ENCODE peak calls at places on chromosomes 12 and 14, in nine cellular contexts. I, T, C, K, L, R, J, Q and X are unnamed samples.

GRCh38 chr14:95609398-95609990 is 74.6 kb downstream of the GLRX5 start:
- DNase-seq in I (peak; percentile 38), T (no peak), C (peak; percentile 34), K (no peak), L (peak; percentile 76), R (peak; percentile 51), J (no peak), Q (peak; percentile 41), X (peak; percentile 41)

GRCh38 chr12:56863789-56864188 is 70.4 kb downstream of the SDR9C7 start:
- DNase-seq in I (no peak), T (no peak), C (no peak), K (no peak), L (peak; percentile 37), R (no peak), J (no peak), Q (no peak), X (no peak)

GRCh38 chr12:117926391-117926899 is 42.3 kb downstream of the KSR2 start:
- DNase-seq in I (no peak), T (no peak), C (no peak), K (no peak), L (no peak), R (no peak), J (no peak), Q (no peak), X (no peak)

GRCh38 chr14:90381999-90382451 is 14.8 kb upstream of the CALM1 start:
- DNase-seq in I (peak; percentile 77), T (peak; percentile 41), C (no peak), K (peak; percentile 95), L (peak; percentile 80), R (peak; percentile 73), J (peak; percentile 75), Q (no peak), X (no peak)

GRCh38 chr12:102468261-102468940 is 12.0 kb downstream of the IGF1 start:
- DNase-seq in I (peak; percentile 14), T (no peak), C (no peak), K (no peak), L (no peak), R (no peak), J (peak; percentile 40), Q (peak; percentile 54), X (no peak)

GRCh38 chr12:19432309-19433170 is 6.8 kb upstream of the AEBP2 start:
- DNase-seq in I (no peak), T (no peak), C (no peak), K (no peak), L (no peak), R (no peak), J (no peak), Q (no peak), X (no peak)

GRCh38 chr12:14567311-14568195 is at the start of gene PLBD1:
- DNase-seq in I (peak; percentile 19), T (peak; percentile 48), C (peak; percentile 27), K (peak; percentile 90), L (peak; percentile 92), R (peak; percentile 77), J (peak; percentile 86), Q (peak; percentile 16), X (peak; percentile 38)

GRCh38 chr14:68884031-68885030 is 91.5 kb upstream of the ZFP36L1 start:
- DNase-seq in I (no peak), T (peak; percentile 48), C (peak; percentile 86), K (peak; percentile 88), L (no peak), R (no peak), J (peak; percentile 52), Q (peak; percentile 80), X (peak; percentile 84)

GRCh38 chr14:69955855-69956567 is 76.8 kb downstream of the SMOC1 start:
- DNase-seq in I (no peak), T (no peak), C (no peak), K (no peak), L (no peak), R (peak; percentile 49), J (no peak), Q (no peak), X (no peak)

GRCh38 chr14:31239673-31240072 is 32.1 kb upstream of the HECTD1 start:
- DNase-seq in I (no peak), T (no peak), C (no peak), K (no peak), L (no peak), R (no peak), J (no peak), Q (no peak), X (no peak)

GRCh38 chr12:23055004-23055403 is 430.0 kb downstream of the ETNK1 start:
- DNase-seq in I (no peak), T (no peak), C (peak; percentile 2), K (peak; percentile 52), L (peak; percentile 84), R (no peak), J (no peak), Q (peak; percentile 18), X (no peak)

GRCh38 chr12:28172434-28173030 is 17.7 kb upstream of the CCDC91 start:
- DNase-seq in I (no peak), T (no peak), C (peak; percentile 70), K (no peak), L (peak; percentile 57), R (peak; percentile 31), J (no peak), Q (peak; percentile 72), X (peak; percentile 70)

GRCh38 chr12:28993720-28994119 is 155.4 kb upstream of the FAR2 start:
- DNase-seq in I (no peak), T (no peak), C (no peak), K (no peak), L (peak; percentile 8), R (no peak), J (no peak), Q (no peak), X (no peak)

GRCh38 chr14:70888151-70888499 is 19.1 kb upstream of the PCNX1 start:
- DNase-seq in I (no peak), T (no peak), C (no peak), K (no peak), L (peak; percentile 26), R (no peak), J (no peak), Q (no peak), X (no peak)

GRCh38 chr14:83842536-83842935 is 1687.4 kb upstream of the FLRT2 start:
- DNase-seq in I (no peak), T (no peak), C (no peak), K (no peak), L (no peak), R (no peak), J (no peak), Q (no peak), X (no peak)

GRCh38 chr14:102319351-102320032 is at the start of gene ZNF839:
- DNase-seq in I (peak; percentile 90), T (peak; percentile 92), C (peak; percentile 92), K (peak; percentile 92), L (peak; percentile 94), R (peak; percentile 93), J (peak; percentile 97), Q (peak; percentile 91), X (peak; percentile 95)

GRCh38 chr14:22296722-22297121 is 292.3 kb downstream of the DAD1 start:
- DNase-seq in I (no peak), T (no peak), C (no peak), K (no peak), L (peak; percentile 67), R (no peak), J (no peak), Q (peak; percentile 67), X (peak; percentile 11)

GRCh38 chr12:109677323-109677722 is 36.3 kb upstream of the FAM222A start:
- DNase-seq in I (no peak), T (no peak), C (no peak), K (no peak), L (peak; percentile 54), R (no peak), J (peak; percentile 31), Q (no peak), X (no peak)

GRCh38 chr12:43066471-43066870 is 476.9 kb upstream of the PRICKLE1 start:
- DNase-seq in I (no peak), T (no peak), C (no peak), K (no peak), L (no peak), R (no peak), J (no peak), Q (no peak), X (no peak)

GRCh38 chr12:25744334-25744733 is 191.3 kb upstream of the LMNTD1 start:
- DNase-seq in I (no peak), T (no peak), C (no peak), K (no peak), L (no peak), R (no peak), J (no peak), Q (no peak), X (no peak)

GRCh38 chr12:122166422-122167327 is 7.3 kb downstream of the IL31 start:
- DNase-seq in I (no peak), T (no peak), C (no peak), K (no peak), L (no peak), R (no peak), J (no peak), Q (no peak), X (no peak)

GRCh38 chr14:56216631-56217379 is 98.6 kb downstream of the PELI2 start:
- DNase-seq in I (peak; percentile 30), T (peak; percentile 29), C (no peak), K (no peak), L (no peak), R (peak; percentile 66), J (peak; percentile 82), Q (peak; percentile 63), X (peak; percentile 27)

GRCh38 chr12:131547560-131547959 is 163.3 kb upstream of the SFSWAP start:
- DNase-seq in I (no peak), T (no peak), C (no peak), K (no peak), L (no peak), R (no peak), J (no peak), Q (no peak), X (no peak)

GRCh38 chr12:100808777-100809176 is 14.2 kb downstream of the ANO4 start:
- DNase-seq in I (no peak), T (no peak), C (no peak), K (no peak), L (no peak), R (no peak), J (no peak), Q (no peak), X (no peak)